ENCODE peak calls at places on chromosomes 16 and 17, in ten cellular contexts. W, I, A, O, Y, C, X, Q, J and V are unnamed samples.
A peak's percentile ranks its signal among the peaks of the same experiment; 100 is the strongest.

GRCh38 chr17:49365667-49366066 is 3.6 kb upstream of the ZNF652 start:
- DNase-seq in C (no peak), I (peak; percentile 76), Y (peak; percentile 58), O (no peak), X (peak; percentile 71), A (peak; percentile 51), W (no peak), J (no peak), Q (no peak), V (peak; percentile 57)

GRCh38 chr16:65226077-65226476 is 104.2 kb upstream of the CDH11 start:
- DNase-seq in I (no peak), J (no peak), X (no peak), C (no peak), Q (no peak), O (no peak), W (no peak), Y (no peak), A (no peak), V (no peak)

GRCh38 chr17:81250286-81251090 is 11.4 kb downstream of the NDUFAF8 start:
- DNase-seq in W (no peak), O (no peak), C (no peak), X (no peak), J (no peak), I (no peak), Q (no peak), A (no peak), Y (peak; percentile 68), V (no peak)

GRCh38 chr17:7313890-7314718 is 1.1 kb downstream of the GPS2 start:
- DNase-seq in O (no peak), W (no peak), Q (no peak), J (no peak), Y (peak; percentile 27), A (no peak), X (no peak), C (no peak), I (no peak), V (no peak)

GRCh38 chr16:28865722-28866453 is 2.2 kb downstream of the SH2B1 start:
- DNase-seq in A (no peak), Y (no peak), O (no peak), Q (no peak), W (no peak), X (no peak), C (no peak), I (no peak), J (no peak), V (no peak)

GRCh38 chr16:58114827-58115825 is 14.1 kb downstream of the CFAP20 start:
- DNase-seq in O (no peak), W (no peak), I (no peak), A (no peak), X (no peak), C (no peak), Q (no peak), J (no peak), Y (no peak), V (no peak)

GRCh38 chr17:37493249-37494027 is 3.7 kb downstream of the DUSP14 start:
- DNase-seq in J (no peak), C (no peak), I (no peak), W (no peak), Q (no peak), O (no peak), A (no peak), X (no peak), Y (no peak), V (no peak)

GRCh38 chr17:36752096-36752888 is 150.9 kb downstream of the MRM1 start:
- DNase-seq in O (no peak), Q (no peak), J (no peak), W (no peak), X (no peak), C (no peak), I (no peak), Y (no peak), A (no peak), V (no peak)

GRCh38 chr17:55726440-55726839 is 3.8 kb upstream of the TMEM100 start:
- DNase-seq in Q (no peak), I (no peak), X (peak; percentile 61), O (peak; percentile 30), J (no peak), A (peak; percentile 48), W (no peak), Y (no peak), C (no peak), V (peak; percentile 54)
- H3K27ac ChIP-seq in Q (no peak overlapping the region), I (no peak overlapping the region), X (peak overlapping the region; percentile 42), O (peak overlapping the region; percentile 30), J (no peak overlapping the region), A (no peak overlapping the region), W (no peak overlapping the region), Y (no peak overlapping the region), C (no peak overlapping the region), V (no peak overlapping the region)

DNA sequence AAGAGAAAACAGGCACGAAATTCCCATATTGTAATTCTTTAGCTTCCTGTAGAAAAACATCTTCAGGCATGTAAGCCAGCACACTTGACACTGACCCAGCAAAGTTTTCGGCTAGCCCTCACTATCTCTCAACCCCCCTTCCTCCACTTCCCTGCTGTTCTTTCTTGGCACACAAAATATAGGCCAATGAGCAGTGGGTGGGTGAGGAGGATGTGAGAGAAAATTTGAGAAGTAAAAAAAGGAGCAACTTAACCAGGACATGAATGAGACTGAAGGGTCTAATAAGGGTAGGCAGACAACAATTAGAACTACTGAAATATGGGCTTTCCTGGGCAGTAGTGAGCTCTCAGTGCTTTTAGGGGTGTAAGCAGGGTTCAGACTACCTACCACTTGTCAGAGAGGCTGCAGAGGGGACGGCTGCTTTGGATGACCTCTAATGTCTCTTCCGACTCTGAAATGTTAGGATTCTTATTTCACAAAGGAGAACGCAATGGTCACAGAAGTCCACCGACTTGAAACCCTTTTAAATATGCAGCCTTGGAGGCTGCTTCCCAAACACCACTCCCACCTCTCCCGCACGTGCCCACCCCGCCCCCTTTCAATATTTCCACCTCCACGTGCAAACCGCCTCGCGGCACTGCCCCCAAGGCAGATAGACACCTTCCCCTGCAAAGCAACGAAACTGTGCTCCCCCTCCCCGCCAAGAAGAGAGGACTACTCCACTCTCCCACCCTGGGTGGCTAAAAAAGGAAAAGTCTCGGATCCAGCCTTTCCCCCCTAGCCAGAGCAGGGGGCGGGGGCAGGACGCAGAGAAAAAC is 884 bp downstream of the MBTD1 start:
- DNase-seq in J (peak; percentile 44), C (no peak), Y (peak; percentile 52), Q (no peak), W (no peak), I (peak; percentile 61), A (no peak), X (peak; percentile 63), O (no peak), V (peak; percentile 5)
- H3K4me1 ChIP-seq in J (peaks cover 45% of the 10 kb centered on the region), C (peaks cover 47% of the 10 kb centered on the region), Y (peaks cover 51% of the 10 kb centered on the region), Q (peaks cover 43% of the 10 kb centered on the region), W (peaks cover 17% of the 10 kb centered on the region), I (peaks cover 4% of the 10 kb centered on the region), A (peaks cover 3% of the 10 kb centered on the region), X (peaks cover 27% of the 10 kb centered on the region), O (peaks cover 78% of the 10 kb centered on the region), V (peaks cover 28% of the 10 kb centered on the region)

GRCh38 chr16:70704586-70704985 is 18.7 kb upstream of the MTSS2 start:
- DNase-seq in A (no peak), W (no peak), J (no peak), Q (no peak), Y (no peak), O (no peak), C (no peak), I (no peak), X (no peak), V (no peak)

GRCh38 chr16:70703835-70704381 is 18.1 kb upstream of the MTSS2 start:
- DNase-seq in X (no peak), I (no peak), W (no peak), O (no peak), Q (no peak), C (no peak), A (no peak), Y (no peak), J (no peak), V (no peak)

GRCh38 chr16:70702624-70703023 is 16.8 kb upstream of the MTSS2 start:
- DNase-seq in Y (no peak), A (no peak), I (no peak), Q (no peak), J (no peak), O (no peak), C (no peak), W (no peak), X (no peak), V (no peak)

GRCh38 chr16:70701998-70702397 is 16.1 kb upstream of the MTSS2 start:
- DNase-seq in O (no peak), C (no peak), Q (no peak), I (no peak), Y (no peak), X (no peak), J (no peak), W (no peak), A (no peak), V (no peak)

DNA sequence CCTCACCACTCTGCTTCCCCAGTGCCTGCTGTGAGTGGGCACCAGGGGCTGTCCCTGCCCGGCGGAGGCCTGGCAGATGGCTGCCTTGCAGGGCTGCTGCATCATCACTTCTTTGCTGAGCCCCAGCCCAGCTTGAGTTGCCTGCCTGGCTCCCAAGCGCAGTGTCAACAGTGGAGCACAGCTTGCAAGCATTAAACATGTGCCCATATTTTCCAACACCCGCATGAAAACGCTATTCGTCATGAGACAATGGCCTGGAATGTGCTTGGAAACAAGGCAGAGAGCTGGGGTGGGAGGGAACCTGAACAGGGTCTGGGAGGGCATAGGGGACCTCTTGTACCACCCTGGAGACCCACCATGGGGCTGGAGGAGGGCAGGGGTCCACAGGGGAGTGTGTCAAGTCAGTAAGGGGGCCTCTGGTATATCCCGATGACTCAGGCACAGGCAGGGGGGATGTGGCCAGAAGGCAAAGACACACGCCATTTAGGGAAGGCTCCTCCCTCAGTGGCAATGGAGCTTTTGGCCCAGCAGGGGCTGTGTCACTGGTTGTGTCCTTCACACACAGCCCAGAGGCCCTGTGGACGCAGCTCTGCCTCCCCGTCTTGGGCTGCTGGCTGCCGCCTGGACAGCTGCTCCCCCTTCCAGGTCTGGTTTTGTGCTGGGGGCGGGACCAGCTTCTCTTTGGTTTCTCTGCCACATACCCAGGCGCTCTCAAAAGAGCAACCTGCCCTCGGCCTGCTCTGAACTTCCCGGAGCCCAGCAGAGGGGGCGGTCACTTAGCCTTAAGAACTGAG is 17.4 kb upstream of the MTSS2 start:
- DNase-seq in O (no peak), A (no peak), I (peak; percentile 68), C (no peak), Q (no peak), W (peak; percentile 80), J (no peak), Y (no peak), X (no peak), V (peak; percentile 78)
- TF ChIP-seq CTCF in O (no peak), A (peak; percentile 23), I (peak; percentile 37), C (no peak), Q (no peak), W (peak; percentile 43), J (no peak), Y (no peak), X (no peak), V (no peak)

DNA sequence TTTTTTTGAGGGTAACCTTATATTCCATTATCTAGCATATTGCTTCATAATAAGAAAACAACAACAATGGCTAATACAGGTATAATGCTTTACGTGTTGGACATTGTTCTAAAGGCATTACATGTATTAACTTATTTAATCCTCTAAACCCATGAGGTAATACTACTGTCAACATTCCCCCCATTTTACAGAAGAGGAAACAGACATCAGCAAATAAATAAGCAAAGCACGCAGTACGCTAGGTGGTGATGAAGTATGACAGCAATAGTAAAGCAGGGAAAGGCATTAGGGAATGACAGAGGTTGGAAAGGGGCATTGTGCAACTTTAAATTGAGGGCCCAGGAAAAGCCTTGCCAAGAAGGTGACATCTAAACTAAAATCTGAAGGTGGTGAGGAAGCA is 4.6 kb downstream of the ANKRD40 start:
- DNase-seq in W (no peak), X (no peak), C (no peak), Q (no peak), J (no peak), A (no peak), Y (no peak), I (no peak), O (no peak), V (no peak)
- H3K27ac ChIP-seq in W (no peak overlapping the region), X (no peak overlapping the region), C (no peak overlapping the region), Q (no peak overlapping the region), J (no peak overlapping the region), A (no peak overlapping the region), Y (no peak overlapping the region), I (no peak overlapping the region), O (peak overlapping the region; percentile 16), V (no peak overlapping the region)